ENCODE peak calls at places on chromosomes 2 and 18, in seven cellular contexts. C is hepatocyte, Y is GM12891, X is fibroblast of the aortic adventitia, I is AG09309, Z is fibroblast of lung, G is KG1. A is an unnamed sample.

GRCh38 chr2:218780026-218780425 is 1.9 kb upstream of the CYP27A1 start:
- DNase-seq in G (no peak), I (no peak), C (no peak), Z (no peak), Y (no peak), X (no peak), A (no peak)

GRCh38 chr2:204950695-204951094 is 405.4 kb downstream of the PARD3B start:
- DNase-seq in I (peak; percentile 11), G (no peak), Z (no peak), X (peak; percentile 6), Y (no peak), C (no peak), A (no peak)

GRCh38 chr2:65199194-65199593 is 28.4 kb upstream of the ACTR2 start:
- DNase-seq in Z (no peak), X (no peak), Y (no peak), I (no peak), C (no peak), G (no peak), A (no peak)

GRCh38 chr2:85997016-85997970 is 108.4 kb downstream of the POLR1A start:
- DNase-seq in X (peak; percentile 88), Y (no peak), I (no peak), C (peak; percentile 22), Z (no peak), G (no peak), A (peak; percentile 46)

GRCh38 chr18:2908946-2909335 is 62.1 kb downstream of the EMILIN2 start:
- DNase-seq in Z (no peak), X (no peak), G (no peak), C (no peak), Y (no peak), I (no peak), A (no peak)

GRCh38 chr2:24015562-24016375 is 5.9 kb downstream of the MFSD2B start:
- DNase-seq in C (peak; percentile 56), X (peak; percentile 70), I (peak; percentile 23), G (no peak), Z (peak; percentile 49), Y (no peak), A (peak; percentile 43)

GRCh38 chr18:56431551-56431950 is 206.8 kb downstream of the TXNL1 start:
- DNase-seq in Z (no peak), Y (no peak), I (no peak), G (no peak), X (no peak), C (no peak), A (no peak)

GRCh38 chr2:221407765-221408164 is 164.3 kb downstream of the EPHA4 start:
- DNase-seq in G (no peak), X (no peak), Z (no peak), Y (no peak), C (no peak), I (no peak), A (no peak)

GRCh38 chr18:10023853-10024638 is 110.2 kb downstream of the VAPA start:
- DNase-seq in C (no peak), G (no peak), Z (no peak), X (no peak), Y (no peak), I (no peak), A (no peak)

GRCh38 chr18:55509631-55510372 is 78.2 kb downstream of the TCF4 start:
- DNase-seq in I (peak; percentile 72), X (peak; percentile 76), G (no peak), Z (peak; percentile 72), Y (peak; percentile 23), C (no peak), A (peak; percentile 8)

GRCh38 chr2:66561645-66562336 is 126.9 kb downstream of the MEIS1 start:
- DNase-seq in G (no peak), C (no peak), I (no peak), X (peak; percentile 46), Y (no peak), Z (peak; percentile 45), A (no peak)

GRCh38 chr2:223469270-223470057 is 132.7 kb downstream of the SCG2 start:
- DNase-seq in Y (no peak), G (no peak), I (peak; percentile 35), X (peak; percentile 69), C (peak; percentile 68), Z (peak; percentile 81), A (no peak)

GRCh38 chr2:160298960-160299359 is 98.9 kb upstream of the ITGB6 start:
- DNase-seq in X (peak; percentile 60), G (no peak), Z (no peak), Y (no peak), C (no peak), I (no peak), A (no peak)

GRCh38 chr2:233049194-233049761 is 10.9 kb upstream of the INPP5D start:
- DNase-seq in G (no peak), Z (no peak), C (no peak), I (no peak), Y (no peak), X (no peak), A (no peak)

GRCh38 chr18:48933578-48934399 is 17.0 kb downstream of the SMAD7 start:
- DNase-seq in Y (no peak), C (no peak), I (no peak), G (no peak), X (no peak), Z (no peak), A (no peak)

GRCh38 chr18:34695300-34695699 is 14.8 kb upstream of the DTNA start:
- DNase-seq in I (no peak), X (no peak), Y (no peak), Z (no peak), C (no peak), G (no peak), A (no peak)

GRCh38 chr18:80104364-80104779 is 4.7 kb upstream of the ADNP2 start:
- DNase-seq in I (no peak), Y (no peak), Z (no peak), G (no peak), X (no peak), C (no peak), A (no peak)

GRCh38 chr18:23283933-23284430 is 148.7 kb downstream of the CABLES1 start:
- DNase-seq in C (no peak), Y (no peak), X (peak; percentile 38), Z (peak; percentile 46), G (no peak), I (no peak), A (no peak)

GRCh38 chr2:205732314-205732713 is 50.0 kb downstream of the NRP2 start:
- DNase-seq in X (no peak), Z (no peak), G (no peak), I (no peak), Y (no peak), C (no peak), A (no peak)

GRCh38 chr2:120765911-120766757 is 30.5 kb downstream of the GLI2 start:
- DNase-seq in C (peak; percentile 73), Y (no peak), I (no peak), X (peak; percentile 99), G (no peak), Z (peak; percentile 98), A (peak; percentile 48)

GRCh38 chr2:70964133-70964532 is 14.3 kb upstream of the ANKRD53 start:
- DNase-seq in Z (no peak), I (no peak), G (no peak), C (peak; percentile 2), X (no peak), Y (no peak), A (no peak)

GRCh38 chr2:111986116-111986900 is 68.8 kb upstream of the TMEM87B start:
- DNase-seq in I (no peak), Z (peak; percentile 10), Y (no peak), C (no peak), X (no peak), G (no peak), A (no peak)

GRCh38 chr2:2098458-2099167 is 232.5 kb downstream of the MYT1L start:
- DNase-seq in I (no peak), Z (no peak), G (no peak), C (no peak), Y (no peak), X (no peak), A (no peak)

GRCh38 chr2:149466635-149467034 is 120.9 kb downstream of the MMADHC start:
- DNase-seq in Z (no peak), X (no peak), G (no peak), I (peak; percentile 18), Y (no peak), C (peak; percentile 9), A (no peak)

GRCh38 chr2:81835318-81836000 is 1530.9 kb upstream of the LRRTM1 start:
- DNase-seq in X (peak; percentile 7), Y (no peak), I (no peak), Z (peak; percentile 2), C (no peak), G (no peak), A (no peak)

GRCh38 chr2:12059616-12060441 is 313.4 kb downstream of the LPIN1 start:
- DNase-seq in C (no peak), G (no peak), Y (no peak), X (no peak), Z (peak; percentile 82), I (no peak), A (peak; percentile 26)

GRCh38 chr2:105403785-105404698 is 5.2 kb upstream of the FHL2 start:
- DNase-seq in Z (peak; percentile 77), C (peak; percentile 61), I (peak; percentile 86), Y (no peak), X (peak; percentile 90), G (no peak), A (no peak)

GRCh38 chr2:237618449-237618848 is 8.9 kb upstream of the LRRFIP1 start:
- DNase-seq in C (no peak), I (no peak), Z (peak; percentile 80), G (no peak), X (peak; percentile 76), Y (no peak), A (peak; percentile 27)

GRCh38 chr2:64645014-64645418 is 8.7 kb downstream of the SERTAD2 start:
- DNase-seq in Y (no peak), G (peak; percentile 33), Z (peak; percentile 76), X (peak; percentile 70), C (peak; percentile 73), I (peak; percentile 34), A (no peak)

GRCh38 chr2:220341014-220341413 is 713.6 kb downstream of the SLC4A3 start:
- DNase-seq in C (no peak), G (no peak), Y (no peak), Z (no peak), X (peak; percentile 33), I (no peak), A (no peak)

GRCh38 chr18:50839996-50840395 is 20.2 kb upstream of the MRO start:
- DNase-seq in I (no peak), Y (no peak), Z (no peak), G (no peak), C (no peak), X (no peak), A (no peak)

GRCh38 chr2:36355157-36355889 is at the start of gene CRIM1:
- DNase-seq in C (peak; percentile 96), I (peak; percentile 76), X (peak; percentile 90), Z (peak; percentile 93), Y (peak; percentile 37), G (no peak), A (peak; percentile 81)

GRCh38 chr2:186589733-186590537 is at the start of gene ITGAV:
- DNase-seq in G (peak; percentile 51), I (peak; percentile 49), X (peak; percentile 85), Y (peak; percentile 76), C (peak; percentile 97), Z (peak; percentile 90), A (peak; percentile 84)

GRCh38 chr18:78255013-78255412 is 724.6 kb upstream of the SALL3 start:
- DNase-seq in I (no peak), G (no peak), Z (no peak), X (no peak), C (no peak), Y (no peak), A (no peak)

A was measured in fibroblast of the conjunctiva.